ENCODE peak calls at places on chromosome 6, in five cellular contexts. F, A, K, T and L are unnamed samples.
A peak's percentile ranks its signal among the peaks of the same experiment; 100 is the strongest.

GRCh38 chr6:133807531-133807930 is 81.4 kb upstream of the TCF21 start:
- DNase-seq in A (no peak), K (no peak), F (no peak), T (no peak), L (no peak)

GRCh38 chr6:52426667-52427066 is 6.5 kb downstream of the EFHC1 start:
- DNase-seq in T (no peak), F (no peak), K (no peak), A (no peak), L (no peak)

GRCh38 chr6:13009465-13009864 is 292.9 kb downstream of the PHACTR1 start:
- DNase-seq in F (no peak), T (no peak), A (no peak), K (no peak), L (no peak)

GRCh38 chr6:160330621-160331020 is 17.6 kb upstream of the SLC22A3 start:
- DNase-seq in T (no peak), A (no peak), F (no peak), K (no peak), L (no peak)

GRCh38 chr6:45923831-45924391 is 91.7 kb downstream of the CLIC5 start:
- DNase-seq in A (no peak), F (no peak), K (no peak), T (no peak), L (no peak)

GRCh38 chr6:158060447-158061360 is 79.0 kb downstream of the SYNJ2 start:
- DNase-seq in K (no peak), A (no peak), F (peak; percentile 87), T (peak; percentile 92), L (peak; percentile 44)

GRCh38 chr6:11197175-11197535 is 35.3 kb downstream of the NEDD9 start:
- DNase-seq in F (no peak), K (no peak), A (no peak), T (peak; percentile 43), L (no peak)

GRCh38 chr6:93418448-93419303 is 683 bp downstream of the EPHA7 start:
- DNase-seq in T (peak; percentile 47), K (peak; percentile 79), F (peak; percentile 4), A (no peak), L (no peak)

GRCh38 chr6:148629197-148629909 is 117.5 kb upstream of the UST start:
- DNase-seq in K (no peak), F (no peak), T (no peak), A (no peak), L (no peak)

GRCh38 chr6:42236030-42236429 is 18.4 kb upstream of the MRPS10 start:
- DNase-seq in F (no peak), K (no peak), T (no peak), A (no peak), L (no peak)
- TF ChIP-seq MAX in F (no peak), K (no peak), T (no peak), A (no peak), L (no peak)

GRCh38 chr6:166005401-166005845 is 162.2 kb downstream of the TBXT start:
- DNase-seq in A (no peak), T (no peak), F (peak; percentile 72), K (no peak), L (no peak)

GRCh38 chr6:166001359-166001758 is 166.3 kb downstream of the TBXT start:
- DNase-seq in F (no peak), A (no peak), K (no peak), T (no peak), L (no peak)

GRCh38 chr6:166005846-166006592 is 161.6 kb downstream of the TBXT start:
- DNase-seq in K (no peak), F (peak; percentile 93), A (no peak), T (no peak), L (no peak)

GRCh38 chr6:166004491-166005275 is 163.0 kb downstream of the TBXT start:
- DNase-seq in K (no peak), F (no peak), T (no peak), A (no peak), L (no peak)

GRCh38 chr6:166003569-166003968 is 164.1 kb downstream of the TBXT start:
- DNase-seq in F (no peak), A (no peak), T (no peak), K (no peak), L (no peak)
- H3K4me3 ChIP-seq in F (no peak overlapping the region), A (no peak overlapping the region), T (no peak overlapping the region), K (no peak overlapping the region), L (no peak overlapping the region)

GRCh38 chr6:15516378-15516777 is 146.4 kb downstream of the DTNBP1 start:
- DNase-seq in A (no peak), K (no peak), F (no peak), T (no peak), L (no peak)

GRCh38 chr6:15518878-15519277 is 143.9 kb downstream of the DTNBP1 start:
- DNase-seq in A (no peak), F (no peak), K (no peak), T (no peak), L (no peak)

GRCh38 chr6:15518057-15518456 is 144.8 kb downstream of the DTNBP1 start:
- DNase-seq in T (no peak), F (no peak), A (no peak), K (no peak), L (no peak)

GRCh38 chr6:15516923-15517560 is 145.8 kb downstream of the DTNBP1 start:
- DNase-seq in A (no peak), K (no peak), F (no peak), T (no peak), L (no peak)

DNA sequence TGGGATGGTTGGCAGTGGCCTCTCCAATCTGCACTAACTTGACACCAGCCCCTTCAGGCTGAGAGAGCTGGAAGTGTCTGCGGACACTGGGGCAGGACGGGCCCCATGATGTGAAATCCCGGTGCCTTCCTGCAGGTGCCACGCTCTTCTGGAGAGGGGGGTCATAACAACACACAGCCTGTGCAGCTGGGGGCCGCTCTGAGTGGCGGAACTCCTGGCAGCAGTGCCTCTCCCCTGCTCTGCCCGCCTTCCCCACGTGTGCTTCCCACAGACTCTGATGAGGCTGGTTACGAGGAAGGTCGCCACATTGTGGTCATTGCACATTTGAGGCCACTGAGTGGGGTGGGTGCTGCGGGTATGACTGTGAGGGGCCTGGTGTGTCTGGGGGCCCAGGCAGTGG is 145.2 kb downstream of the DTNBP1 start:
- DNase-seq in T (no peak), K (no peak), F (no peak), A (no peak), L (no peak)
- TF ChIP-seq POLR2A in T (no peak), K (no peak), F (no peak), A (no peak), L (no peak)

GRCh38 chr6:168208436-168208835 is 111.1 kb downstream of the DACT2 start:
- DNase-seq in K (no peak), F (no peak), A (no peak), T (no peak), L (no peak)

GRCh38 chr6:168208854-168209253 is 110.7 kb downstream of the DACT2 start:
- DNase-seq in T (no peak), F (no peak), A (no peak), K (peak; percentile 69), L (no peak)

GRCh38 chr6:168210239-168211107 is 109.1 kb downstream of the DACT2 start:
- DNase-seq in T (no peak), A (no peak), F (no peak), K (no peak), L (no peak)

GRCh38 chr6:168207421-168208175 is 112.0 kb downstream of the DACT2 start:
- DNase-seq in F (no peak), K (no peak), T (no peak), A (no peak), L (no peak)

DNA sequence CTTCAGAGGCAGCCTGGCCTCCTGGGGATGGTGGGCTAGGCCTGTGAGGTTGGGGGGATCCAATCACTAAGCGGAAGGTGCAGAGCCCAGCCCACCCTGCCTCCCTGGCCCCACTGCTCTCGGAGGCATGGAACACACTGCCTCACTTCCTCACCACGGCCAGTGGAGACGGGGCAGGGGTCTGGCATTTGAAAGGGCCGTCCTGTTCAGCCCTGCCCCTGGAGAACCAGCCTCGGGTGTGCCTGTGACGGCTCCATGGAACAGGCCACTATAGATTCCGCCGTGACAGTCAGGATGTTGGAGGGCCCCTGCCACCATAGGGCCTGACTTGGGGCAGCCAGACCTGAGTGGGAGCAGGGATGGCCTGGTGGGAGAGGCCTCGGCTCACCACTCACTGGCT is 110.2 kb downstream of the DACT2 start:
- DNase-seq in T (no peak), F (no peak), K (no peak), A (no peak), L (no peak)
- TF ChIP-seq MAX in T (no peak), F (no peak), K (no peak), A (no peak), L (no peak)

DNA sequence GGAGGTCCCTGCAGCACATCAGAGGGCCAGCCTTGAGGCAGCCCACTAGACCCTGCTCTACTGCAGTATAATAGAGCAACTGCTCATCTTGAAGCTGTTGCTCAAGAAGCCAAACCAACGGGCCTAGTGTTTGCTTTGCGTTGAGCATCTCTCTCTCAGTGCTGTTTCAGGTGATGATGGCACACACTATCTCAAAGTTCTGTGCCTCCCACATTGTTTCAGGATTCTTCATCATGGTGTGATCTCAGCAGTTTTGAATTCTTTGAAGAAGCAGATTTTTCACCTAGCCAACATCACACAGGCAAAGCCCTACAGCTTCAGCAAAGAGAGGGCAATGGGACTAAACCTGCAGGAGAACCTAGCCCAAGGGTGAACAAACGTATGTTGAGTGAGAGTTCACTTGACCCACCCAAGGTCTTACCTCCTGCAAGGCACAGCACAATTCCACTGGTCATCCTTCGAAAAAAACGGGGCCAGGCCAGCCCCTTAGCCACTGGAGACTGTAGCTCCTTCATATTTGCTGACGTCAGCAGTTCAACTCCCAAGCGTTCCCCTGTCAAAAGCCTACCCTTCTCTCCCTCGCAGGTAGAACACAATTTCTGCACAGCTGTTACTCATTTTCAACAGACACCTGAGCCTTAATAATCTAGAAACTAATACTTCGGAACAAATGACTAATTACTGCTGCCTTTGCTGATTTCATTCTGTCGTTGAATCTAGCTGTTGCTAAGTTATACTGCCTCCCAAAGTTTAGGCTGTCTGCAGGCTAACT is 15.8 kb downstream of the MYB start:
- DNase-seq in A (no peak), K (no peak), T (no peak), F (no peak), L (no peak)
- H3K4me3 ChIP-seq in A (no peak overlapping the region), K (no peak overlapping the region), T (no peak overlapping the region), F (no peak overlapping the region), L (peak overlapping the region; percentile 55)

DNA sequence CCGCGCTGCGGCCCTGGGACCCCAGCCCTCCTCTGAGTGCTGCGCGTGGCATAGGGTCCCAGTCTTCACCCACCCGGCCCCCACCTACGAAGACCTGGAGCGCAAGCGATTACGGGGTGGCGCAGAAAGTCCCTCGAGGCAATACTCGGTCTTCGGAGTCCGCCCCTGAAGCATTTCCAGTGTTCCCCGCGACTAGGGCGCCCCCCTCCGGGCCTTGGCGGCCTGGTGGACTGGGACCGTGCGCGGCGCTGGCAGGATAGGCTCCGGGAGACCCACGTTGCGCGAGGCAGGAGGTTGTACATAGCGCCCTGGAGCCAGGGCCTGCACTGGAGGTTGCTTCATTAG is 640 bp upstream of the MAP3K5 start:
- DNase-seq in F (peak; percentile 84), K (peak; percentile 93), T (peak; percentile 89), A (peak; percentile 65), L (peak; percentile 97)
- TF ChIP-seq POLR2A in F (no peak), K (no peak), T (no peak), A (no peak), L (no peak)

DNA sequence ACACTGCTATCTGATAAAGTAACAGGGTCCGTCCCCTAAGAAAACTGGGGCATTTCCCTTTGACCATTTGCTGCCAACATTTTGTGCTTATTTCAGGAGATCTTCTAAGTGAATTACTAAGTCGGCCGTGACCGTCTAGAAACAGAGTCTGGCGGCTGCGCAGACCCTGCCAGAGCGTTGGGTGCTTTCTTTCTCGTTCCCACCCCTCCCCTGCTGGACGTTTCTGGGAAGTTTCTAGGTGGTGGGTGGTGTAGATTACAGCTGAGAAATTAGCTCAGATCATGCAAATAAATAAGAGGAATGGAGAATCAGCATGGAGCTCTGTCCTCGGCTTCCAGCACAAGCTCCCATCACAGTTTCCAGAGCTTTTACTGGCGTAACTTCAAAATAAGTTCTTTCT is 128.0 kb downstream of the MYLK4 start:
- DNase-seq in T (no peak), K (no peak), F (no peak), A (no peak), L (no peak)
- TF ChIP-seq MAX in T (no peak), K (no peak), F (no peak), A (no peak), L (no peak)